ENCODE peak calls at places on chromosomes 12 and 14, in four cellular contexts. M, O, Z and L are unnamed samples.

GRCh38 chr14:30601579-30601916 is 20.6 kb upstream of the SCFD1 start:
- DNase-seq in M (no peak), Z (no peak), O (no peak), L (no peak)

GRCh38 chr12:58819345-58819744 is 101.0 kb downstream of the LRIG3 start:
- DNase-seq in O (no peak), M (no peak), Z (no peak), L (no peak)

GRCh38 chr14:59190372-59190771 is 1.9 kb downstream of the DAAM1 start:
- DNase-seq in M (no peak), O (no peak), Z (peak), L (no peak)

GRCh38 chr14:103382375-103382774 is 2.8 kb upstream of the MARK3 start:
- DNase-seq in M (no peak), Z (peak), O (no peak), L (peak)

GRCh38 chr12:55978393-55978792 is 4.5 kb downstream of the RAB5B start:
- DNase-seq in O (no peak), M (no peak), Z (no peak), L (no peak)

GRCh38 chr12:5768880-5769199 is 176.2 kb downstream of the ANO2 start:
- DNase-seq in Z (no peak), O (no peak), M (no peak), L (no peak)

GRCh38 chr12:25829192-25829591 is 129.3 kb upstream of the RASSF8 start:
- DNase-seq in Z (peak), O (peak), M (no peak), L (peak)

GRCh38 chr12:73421832-73422231 is 1115.8 kb upstream of the ATXN7L3B start:
- DNase-seq in Z (peak), M (no peak), O (no peak), L (peak)

GRCh38 chr12:125201940-125202339 is 136.7 kb downstream of the AACS start:
- DNase-seq in Z (no peak), O (no peak), M (no peak), L (no peak)

GRCh38 chr12:78885466-78885865 is 20.9 kb downstream of the SYT1 start:
- DNase-seq in Z (no peak), O (no peak), M (no peak), L (no peak)

GRCh38 chr14:60266021-60266937 is 17.3 kb downstream of the PPM1A start:
- DNase-seq in Z (peak), O (no peak), M (no peak), L (no peak)

GRCh38 chr14:74326369-74327152 is 21.7 kb upstream of the VRTN start:
- DNase-seq in O (no peak), Z (no peak), M (no peak), L (no peak)

GRCh38 chr14:75969126-75969525 is 12.7 kb downstream of the TGFB3 start:
- DNase-seq in O (no peak), M (no peak), Z (no peak), L (no peak)

GRCh38 chr12:111448266-111448830 is 42.6 kb downstream of the SH2B3 start:
- DNase-seq in Z (no peak), O (no peak), M (peak), L (no peak)

GRCh38 chr12:94684416-94684815 is 34.1 kb upstream of the TMCC3 start:
- DNase-seq in Z (no peak), O (no peak), M (no peak), L (no peak)

GRCh38 chr12:124506145-124506831 is 61.1 kb downstream of the NCOR2 start:
- DNase-seq in M (peak), O (no peak), Z (peak), L (peak)

GRCh38 chr12:118190266-118190665 is 54.3 kb downstream of the PEBP1 start:
- DNase-seq in Z (peak), O (no peak), M (no peak), L (peak)